ENCODE peak calls at places on chromosomes 6 and 20, in seven cellular contexts. B is IMR-90, C is mesendoderm, K is H9, T is neuronal stem cell, J is H1, N is trophoblast cell. G is an unnamed sample.

GRCh38 chr20:20710847-20711315 is 1.6 kb downstream of the RALGAPA2 start:
- DNase-seq in B (no peak), C (no peak), K (no peak), T (no peak), J (no peak), N (no peak), G (no peak)

GRCh38 chr6:85672050-85672449 is 29.4 kb upstream of the SYNCRIP start:
- DNase-seq in B (no peak), C (peak), K (peak), T (no peak), J (no peak), N (no peak), G (no peak)

GRCh38 chr6:52609968-52610367 is 33.1 kb upstream of the TRAM2 start:
- DNase-seq in B (no peak), C (peak), K (no peak), T (no peak), J (no peak), N (no peak), G (no peak)

GRCh38 chr6:128370072-128370471 is 150.3 kb downstream of the PTPRK start:
- DNase-seq in B (peak), C (no peak), K (no peak), T (no peak), J (no peak), N (no peak), G (peak)

GRCh38 chr6:152089992-152090391 is 282.5 kb downstream of the ESR1 start:
- DNase-seq in B (peak), C (peak), K (no peak), T (no peak), J (no peak), N (no peak), G (peak)

GRCh38 chr20:52035977-52036376 is 155.6 kb downstream of the ZFP64 start:
- DNase-seq in B (no peak), C (no peak), K (no peak), T (no peak), J (no peak), N (no peak), G (no peak)

GRCh38 chr6:69631552-69632346 is 165.1 kb downstream of the LMBRD1 start:
- DNase-seq in B (no peak), C (no peak), K (no peak), T (peak), J (no peak), N (no peak), G (no peak)

GRCh38 chr6:48281217-48281616 is 170.2 kb upstream of the PTCHD4 start:
- DNase-seq in B (no peak), C (no peak), K (no peak), T (no peak), J (no peak), N (no peak), G (peak)

GRCh38 chr6:87393026-87393622 is 14.6 kb upstream of the CFAP206 start:
- DNase-seq in B (peak), C (peak), K (no peak), T (peak), J (no peak), N (peak), G (peak)

GRCh38 chr6:150068173-150068785 is 642 bp downstream of the ULBP3 start:
- DNase-seq in B (no peak), C (no peak), K (no peak), T (no peak), J (no peak), N (no peak), G (peak)

GRCh38 chr20:9427977-9428607 is 86.3 kb upstream of the LAMP5 start:
- DNase-seq in B (no peak), C (no peak), K (no peak), T (no peak), J (no peak), N (no peak), G (no peak)

GRCh38 chr6:72856801-72857200 is 234.9 kb downstream of the KCNQ5 start:
- DNase-seq in B (no peak), C (peak), K (no peak), T (no peak), J (no peak), N (no peak), G (no peak)

GRCh38 chr20:43247361-43247760 is 57.7 kb upstream of the PTPRT start:
- DNase-seq in B (no peak), C (no peak), K (no peak), T (no peak), J (no peak), N (no peak), G (no peak)

GRCh38 chr6:16966821-16967817 is 134.7 kb upstream of the STMND1 start:
- DNase-seq in B (no peak), C (no peak), K (no peak), T (no peak), J (no peak), N (peak), G (no peak)

GRCh38 chr6:119479860-119480655 is 130.5 kb upstream of the MAN1A1 start:
- DNase-seq in B (peak), C (no peak), K (no peak), T (no peak), J (no peak), N (no peak), G (peak)

DNA sequence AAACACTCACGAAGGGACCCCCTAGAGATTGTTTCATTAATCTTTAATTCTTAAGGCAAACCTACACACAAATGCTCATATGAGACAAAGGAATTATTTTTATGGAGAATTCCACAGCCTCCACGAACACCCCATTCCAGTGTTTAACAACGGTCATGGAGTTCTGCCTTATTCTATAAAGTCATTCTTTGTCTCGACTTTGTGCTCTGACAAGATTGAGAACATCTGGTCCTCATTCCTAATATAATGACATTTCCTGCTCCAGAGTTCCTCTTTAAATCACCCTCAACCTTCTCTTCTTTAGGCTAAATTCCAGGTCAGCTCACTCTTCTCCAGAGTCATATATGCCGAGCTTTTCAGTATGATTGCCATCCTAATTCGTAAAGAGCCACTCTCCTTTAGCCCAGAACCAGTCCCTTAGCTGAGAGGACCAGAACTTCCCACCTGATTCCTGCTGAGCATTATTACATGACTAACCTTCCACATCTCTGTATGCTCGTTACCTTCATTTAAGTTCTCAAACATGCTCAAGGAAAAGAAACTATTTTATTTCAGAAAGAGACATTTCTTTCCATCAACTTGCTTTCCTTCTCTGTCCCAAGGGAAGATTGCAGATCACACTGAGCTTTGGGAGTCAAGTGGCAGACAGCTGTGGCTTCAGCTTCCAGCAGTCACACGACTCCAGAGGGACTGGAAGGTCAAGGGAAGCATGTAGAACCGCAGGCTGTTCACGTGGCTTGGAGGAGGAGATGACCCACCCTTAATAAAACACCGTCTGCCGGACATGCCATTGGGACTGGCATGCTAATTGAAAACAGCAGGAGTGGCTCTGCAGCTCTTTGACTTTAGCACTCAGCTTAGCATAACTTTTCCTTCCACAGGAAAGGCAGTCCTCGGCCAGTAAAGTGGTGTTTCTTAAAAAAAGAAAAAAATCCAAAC is 467.1 kb upstream of the HSF2 start:
- DNase-seq in B (peak), C (peak), K (peak), T (peak), J (peak), N (peak), G (peak)
- H3K9ac ChIP-seq in B (no peak), C (peak), K (peak), T (no peak), J (no peak), N (no peak), G (peak)

DNA sequence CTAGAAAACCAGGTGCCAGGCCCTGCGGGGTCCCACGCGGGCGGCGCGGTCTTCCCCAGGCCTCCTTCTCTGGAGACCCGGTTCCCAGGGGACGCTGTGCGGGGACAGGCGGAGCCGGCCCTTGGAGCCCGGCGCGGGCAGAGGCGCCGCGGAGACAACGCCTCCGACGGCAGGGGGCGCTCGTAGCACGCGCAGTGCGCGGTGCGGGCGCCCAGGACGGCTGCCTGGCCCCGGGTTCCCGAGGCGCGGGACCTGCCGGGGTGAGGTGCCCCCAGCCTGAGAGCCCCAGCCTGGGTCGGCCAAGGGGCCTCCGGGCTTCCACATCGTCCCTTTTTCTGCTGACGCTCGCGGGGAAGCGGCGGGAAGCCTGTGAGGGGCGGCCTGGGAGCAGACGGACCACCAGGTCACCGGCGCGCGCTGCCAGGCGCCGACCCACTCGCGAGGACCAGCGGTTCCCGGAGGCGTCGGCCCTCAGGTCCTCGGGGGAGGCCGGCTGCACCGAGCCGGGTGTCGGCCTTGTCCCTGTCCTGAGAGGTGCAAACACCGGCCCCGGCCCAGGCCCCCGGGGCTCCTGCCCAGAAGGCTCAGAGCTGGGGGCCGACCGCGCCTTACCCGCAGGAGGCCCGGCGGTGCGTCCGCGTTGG is 5.2 kb upstream of the FOXC1 start:
- DNase-seq in B (peak), C (peak), K (peak), T (peak), J (peak), N (peak), G (no peak)
- H2BK120ac ChIP-seq in B (peak), C (no peak), K (no peak), T (no peak), J (no peak), N (no peak), G (no peak)

GRCh38 chr20:47316776-47317126 is 39.7 kb downstream of the ZMYND8 start:
- DNase-seq in B (no peak), C (no peak), K (no peak), T (no peak), J (no peak), N (no peak), G (no peak)

GRCh38 chr20:47319517-47320252 is 36.8 kb downstream of the ZMYND8 start:
- DNase-seq in B (peak), C (peak), K (peak), T (no peak), J (peak), N (peak), G (peak)

GRCh38 chr20:47317127-47317895 is 39.2 kb downstream of the ZMYND8 start:
- DNase-seq in B (peak), C (peak), K (peak), T (no peak), J (no peak), N (peak), G (peak)

GRCh38 chr20:47318596-47319516 is 37.6 kb downstream of the ZMYND8 start:
- DNase-seq in B (peak), C (peak), K (peak), T (no peak), J (peak), N (peak), G (peak)

GRCh38 chr20:47318027-47318595 is 38.4 kb downstream of the ZMYND8 start:
- DNase-seq in B (peak), C (peak), K (peak), T (no peak), J (peak), N (no peak), G (peak)
- H3K9ac ChIP-seq in B (peak), C (peak), K (peak), T (no peak), J (peak), N (peak), G (peak)

GRCh38 chr20:23193985-23194384 is 107.9 kb upstream of the CD93 start:
- DNase-seq in B (no peak), C (peak), K (no peak), T (no peak), J (no peak), N (no peak), G (no peak)

GRCh38 chr20:23192469-23192868 is 106.3 kb upstream of the CD93 start:
- DNase-seq in B (no peak), C (no peak), K (no peak), T (no peak), J (no peak), N (no peak), G (no peak)

GRCh38 chr20:23199356-23199755 is 113.2 kb upstream of the CD93 start:
- DNase-seq in B (no peak), C (peak), K (no peak), T (no peak), J (no peak), N (no peak), G (no peak)

GRCh38 chr20:23198815-23199214 is 112.7 kb upstream of the CD93 start:
- DNase-seq in B (no peak), C (no peak), K (no peak), T (no peak), J (no peak), N (no peak), G (no peak)

GRCh38 chr20:23195635-23196034 is 109.5 kb upstream of the CD93 start:
- DNase-seq in B (no peak), C (no peak), K (no peak), T (no peak), J (no peak), N (no peak), G (no peak)
- H2BK120ac ChIP-seq in B (no peak), C (no peak), K (no peak), T (no peak), J (no peak), N (no peak), G (no peak)

GRCh38 chr6:106617302-106617701 is 12.0 kb downstream of the RTN4IP1 start:
- DNase-seq in B (no peak), C (no peak), K (no peak), T (no peak), J (no peak), N (no peak), G (no peak)
- H3K9ac ChIP-seq in B (no peak), C (no peak), K (no peak), T (no peak), J (no peak), N (no peak), G (no peak)

GRCh38 chr6:5435449-5435848 is 174.1 kb downstream of the FARS2 start:
- DNase-seq in B (peak), C (no peak), K (no peak), T (no peak), J (no peak), N (no peak), G (peak)
- H2BK120ac ChIP-seq in B (no peak), C (no peak), K (no peak), T (no peak), J (no peak), N (no peak), G (no peak)

GRCh38 chr6:36847991-36848390 is 8.7 kb upstream of the CPNE5 start:
- DNase-seq in B (no peak), C (no peak), K (no peak), T (no peak), J (no peak), N (no peak), G (no peak)

GRCh38 chr6:36850001-36850400 is 10.8 kb upstream of the CPNE5 start:
- DNase-seq in B (no peak), C (no peak), K (no peak), T (no peak), J (no peak), N (no peak), G (no peak)

GRCh38 chr6:36847152-36847551 is 7.9 kb upstream of the CPNE5 start:
- DNase-seq in B (no peak), C (no peak), K (no peak), T (no peak), J (no peak), N (no peak), G (no peak)

GRCh38 chr6:36851149-36851614 is 11.9 kb upstream of the CPNE5 start:
- DNase-seq in B (peak), C (peak), K (peak), T (peak), J (peak), N (peak), G (peak)

DNA sequence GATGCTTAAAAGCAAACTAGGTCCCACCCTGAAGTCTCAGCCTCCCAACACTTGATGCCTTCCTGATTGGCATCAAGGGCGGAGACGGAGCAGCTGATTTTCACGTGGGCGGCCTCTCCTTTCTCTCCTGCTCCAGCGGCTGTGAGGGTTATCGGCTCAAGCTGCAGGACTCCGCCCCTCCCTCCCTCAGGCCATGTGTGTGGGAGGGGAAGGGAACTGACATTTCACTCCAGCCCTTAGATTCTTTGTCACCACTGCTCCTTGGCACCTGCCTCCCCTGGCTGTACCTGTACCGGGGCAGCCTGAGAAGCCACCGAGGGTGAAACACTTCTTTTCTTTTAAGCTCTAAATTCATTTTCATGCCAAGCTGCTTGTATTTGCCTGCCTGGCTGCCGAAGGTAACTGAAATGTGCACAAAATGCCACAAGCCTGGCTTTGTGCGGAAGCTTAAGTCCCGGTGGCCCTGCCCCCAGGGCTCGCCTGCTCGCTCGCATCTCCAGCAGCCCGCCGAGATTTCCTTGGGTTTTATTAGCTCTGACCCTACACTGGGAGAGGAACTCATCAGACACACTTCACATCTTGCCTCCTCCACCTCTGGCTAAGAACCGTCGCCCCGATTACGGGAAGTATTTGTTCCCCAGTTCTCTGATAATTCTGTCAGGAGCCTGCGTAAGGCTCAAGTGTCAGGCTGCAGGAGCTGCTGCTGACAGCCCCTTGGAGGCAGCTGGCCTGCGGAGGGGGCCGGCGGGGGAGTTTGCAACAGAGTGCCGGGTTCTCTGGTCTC is 9.6 kb upstream of the CPNE5 start:
- DNase-seq in B (no peak), C (peak), K (peak), T (peak), J (peak), N (peak), G (no peak)
- H3K9ac ChIP-seq in B (no peak), C (peak), K (no peak), T (no peak), J (no peak), N (no peak), G (no peak)

GRCh38 chr6:4383910-4384637 is 248.7 kb upstream of the ECI2 start:
- DNase-seq in B (no peak), C (no peak), K (peak), T (no peak), J (no peak), N (no peak), G (peak)
- H2BK120ac ChIP-seq in B (no peak), C (no peak), K (no peak), T (no peak), J (no peak), N (no peak), G (no peak)

G was measured in mesenchymal stem cell.